ENCODE peak calls at places on chromosomes 2 and 18, in eight cellular contexts. H is sigmoid colon; E is NCI-H446 treated with DMSO at 0.1 percent for 48 hours; V is EL; R is activated T-cell treated with anti-CD3 and anti-CD28 coated beads, Interleukin-2, amount 50 U/mL, for 72 hours; C is H54; X is nucleus accumbens; L is left cardiac atrium. N is an unnamed sample.

GRCh38 chr2:63643486-63643885 is 54.7 kb downstream of the MDH1 start:
- DNase-seq in H (no peak), E (no peak), V (peak), R (no peak), C (no peak), X (no peak), L (no peak), N (no peak)

GRCh38 chr2:239397856-239398470 is 2.9 kb downstream of the HDAC4 start:
- DNase-seq in H (peak), E (no peak), V (no peak), R (no peak), C (no peak), X (no peak), L (no peak), N (peak)

GRCh38 chr2:230068658-230069080 is at the start of gene SLC16A14:
- DNase-seq in H (no peak), E (no peak), V (peak), R (peak), C (peak), X (no peak), L (no peak), N (no peak)

GRCh38 chr2:8003462-8004075 is 678.3 kb upstream of the ID2 start:
- DNase-seq in H (peak), E (peak), V (peak), R (no peak), C (no peak), X (no peak), L (peak), N (no peak)

GRCh38 chr2:10075101-10075500 is 5.1 kb downstream of the CYS1 start:
- DNase-seq in H (no peak), E (no peak), V (no peak), R (no peak), C (no peak), X (no peak), L (no peak), N (no peak)

GRCh38 chr2:196249171-196249570 is 77.8 kb upstream of the STK17B start:
- DNase-seq in H (no peak), E (no peak), V (peak), R (no peak), C (no peak), X (no peak), L (no peak), N (no peak)

GRCh38 chr18:59814872-59815271 is 84.9 kb upstream of the PMAIP1 start:
- DNase-seq in H (no peak), E (no peak), V (peak), R (no peak), C (peak), X (no peak), L (no peak), N (no peak)

GRCh38 chr2:189164732-189165131 is 14.8 kb downstream of the COL5A2 start:
- DNase-seq in H (peak), E (no peak), V (peak), R (no peak), C (no peak), X (no peak), L (peak), N (no peak)

GRCh38 chr2:195382186-195382585 is 274.8 kb upstream of the SLC39A10 start:
- DNase-seq in H (no peak), E (no peak), V (no peak), R (no peak), C (no peak), X (no peak), L (no peak), N (no peak)

N was measured in upper lobe of right lung.